ENCODE peak calls at places on chromosomes 11 and 22, in ten cellular contexts. B is BE2C; L is neuronal stem cell; M is stromal cell of bone marrow; D is non-pigmented ciliary epithelial cell; E is activated CD4-positive, alpha-beta T cell treated with anti-CD3 and anti-CD28 coated beads, Interleukin-2, amount 50 U/mL, for 1 hour; X is neural crest cell; A is EH; J is AG20443; Z is bronchial epithelial cell. W is an unnamed sample.

GRCh38 chr11:110785398-110785797 is 73.2 kb upstream of the ARHGAP20 start:
- DNase-seq in B (no peak), L (no peak), M (no peak), D (no peak), E (no peak), X (no peak), A (no peak), J (no peak), Z (no peak), W (no peak)

GRCh38 chr11:12223771-12224536 is 113.6 kb downstream of the MICAL2 start:
- DNase-seq in B (no peak), L (no peak), M (no peak), D (no peak), E (no peak), X (no peak), A (no peak), J (no peak), Z (peak), W (peak)

GRCh38 chr22:36470162-36470993 is 11.1 kb downstream of the TXN2 start:
- DNase-seq in B (peak), L (peak), M (peak), D (no peak), E (peak), X (peak), A (peak), J (peak), Z (peak), W (peak)

GRCh38 chr11:84563356-84563755 is 1063.8 kb downstream of the DLG2 start:
- DNase-seq in B (no peak), L (no peak), M (no peak), D (no peak), E (no peak), X (no peak), A (no peak), J (no peak), Z (no peak), W (no peak)

GRCh38 chr22:50530280-50530856 is 556 bp upstream of the TYMP start:
- DNase-seq in B (no peak), L (no peak), M (peak), D (no peak), E (no peak), X (no peak), A (peak), J (peak), Z (peak), W (no peak)

GRCh38 chr11:3165152-3165705 is at the start of gene OSBPL5:
- DNase-seq in B (peak), L (no peak), M (peak), D (no peak), E (peak), X (peak), A (peak), J (peak), Z (peak), W (peak)

GRCh38 chr22:44963055-44963454 is 46.8 kb downstream of the PHF21B start:
- DNase-seq in B (no peak), L (no peak), M (no peak), D (no peak), E (no peak), X (no peak), A (no peak), J (no peak), Z (no peak), W (no peak)

GRCh38 chr11:66126808-66127555 is 56.9 kb downstream of the PACS1 start:
- DNase-seq in B (peak), L (no peak), M (peak), D (peak), E (peak), X (no peak), A (peak), J (peak), Z (peak), W (no peak)

GRCh38 chr11:96001037-96001436 is 77.1 kb upstream of the MTMR2 start:
- DNase-seq in B (no peak), L (no peak), M (peak), D (no peak), E (no peak), X (no peak), A (peak), J (peak), Z (no peak), W (no peak)

GRCh38 chr11:17547051-17547577 is at the start of gene OTOG:
- DNase-seq in B (peak), L (peak), M (no peak), D (no peak), E (no peak), X (no peak), A (peak), J (no peak), Z (peak), W (no peak)

GRCh38 chr11:27619039-27619438 is 81.2 kb downstream of the BDNF start:
- DNase-seq in B (no peak), L (no peak), M (no peak), D (no peak), E (no peak), X (no peak), A (peak), J (no peak), Z (no peak), W (no peak)

GRCh38 chr11:1008781-1009180 is 27.7 kb downstream of the MUC6 start:
- DNase-seq in B (no peak), L (no peak), M (no peak), D (no peak), E (no peak), X (no peak), A (no peak), J (no peak), Z (no peak), W (no peak)

GRCh38 chr11:2927493-2927800 is 1.8 kb downstream of the PHLDA2 start:
- DNase-seq in B (no peak), L (no peak), M (no peak), D (no peak), E (no peak), X (no peak), A (no peak), J (no peak), Z (no peak), W (no peak)

GRCh38 chr22:35312198-35313059 is 12.7 kb downstream of the TOM1 start:
- DNase-seq in B (no peak), L (no peak), M (no peak), D (no peak), E (no peak), X (no peak), A (peak), J (peak), Z (peak), W (no peak)

GRCh38 chr11:129286813-129287212 is 88.8 kb upstream of the BARX2 start:
- DNase-seq in B (no peak), L (no peak), M (no peak), D (no peak), E (no peak), X (no peak), A (no peak), J (no peak), Z (no peak), W (no peak)

GRCh38 chr11:66353762-66354161 is 6.3 kb upstream of the B4GAT1 start:
- DNase-seq in B (no peak), L (no peak), M (no peak), D (no peak), E (no peak), X (no peak), A (no peak), J (no peak), Z (no peak), W (no peak)

GRCh38 chr11:15523576-15523975 is 408.9 kb downstream of the INSC start:
- DNase-seq in B (no peak), L (no peak), M (no peak), D (no peak), E (no peak), X (no peak), A (no peak), J (no peak), Z (no peak), W (no peak)

GRCh38 chr11:32137263-32137662 is 46.4 kb downstream of the RCN1 start:
- DNase-seq in B (no peak), L (no peak), M (peak), D (peak), E (no peak), X (no peak), A (peak), J (peak), Z (peak), W (no peak)

GRCh38 chr11:115215694-115216615 is 288.3 kb downstream of the CADM1 start:
- DNase-seq in B (no peak), L (no peak), M (no peak), D (no peak), E (no peak), X (no peak), A (no peak), J (no peak), Z (peak), W (peak)

GRCh38 chr11:90133560-90134145 is 810 bp upstream of the NAALAD2 start:
- DNase-seq in B (no peak), L (no peak), M (no peak), D (no peak), E (no peak), X (no peak), A (no peak), J (no peak), Z (no peak), W (no peak)

GRCh38 chr22:38110863-38111852 is 674 bp upstream of the BAIAP2L2 start:
- DNase-seq in B (no peak), L (no peak), M (no peak), D (no peak), E (no peak), X (no peak), A (no peak), J (peak), Z (no peak), W (no peak)

GRCh38 chr22:36635483-36635882 is 68.1 kb downstream of the CACNG2 start:
- DNase-seq in B (no peak), L (no peak), M (no peak), D (no peak), E (no peak), X (no peak), A (no peak), J (no peak), Z (no peak), W (no peak)

GRCh38 chr11:94767292-94767690 is 865 bp upstream of the AMOTL1 start:
- DNase-seq in B (no peak), L (no peak), M (no peak), D (no peak), E (no peak), X (no peak), A (no peak), J (no peak), Z (no peak), W (no peak)

GRCh38 chr22:29780781-29781676 is 13.9 kb downstream of the UQCR10 start:
- DNase-seq in B (no peak), L (no peak), M (peak), D (peak), E (no peak), X (no peak), A (peak), J (peak), Z (peak), W (no peak)

GRCh38 chr11:71491531-71492329 is 35.3 kb upstream of the KRTAP5-7 start:
- DNase-seq in B (no peak), L (no peak), M (no peak), D (no peak), E (no peak), X (no peak), A (no peak), J (no peak), Z (no peak), W (no peak)

GRCh38 chr22:50608996-50609395 is 8.4 kb downstream of the MAPK8IP2 start:
- DNase-seq in B (no peak), L (no peak), M (no peak), D (no peak), E (no peak), X (no peak), A (no peak), J (no peak), Z (no peak), W (no peak)

GRCh38 chr22:32226236-32227119 is 21.6 kb upstream of the RFPL2 start:
- DNase-seq in B (no peak), L (peak), M (no peak), D (no peak), E (no peak), X (no peak), A (no peak), J (no peak), Z (no peak), W (no peak)

GRCh38 chr22:26893034-26893710 is 235.8 kb downstream of the MIAT start:
- DNase-seq in B (no peak), L (no peak), M (no peak), D (no peak), E (no peak), X (no peak), A (no peak), J (peak), Z (peak), W (no peak)

GRCh38 chr22:39954584-39955055 is 5.6 kb upstream of the TMA7B start:
- DNase-seq in B (no peak), L (no peak), M (peak), D (peak), E (no peak), X (no peak), A (peak), J (no peak), Z (no peak), W (no peak)

GRCh38 chr11:28043930-28044709 is 63.8 kb downstream of the KIF18A start:
- DNase-seq in B (no peak), L (no peak), M (no peak), D (no peak), E (no peak), X (no peak), A (peak), J (no peak), Z (no peak), W (no peak)

GRCh38 chr11:45097721-45098493 is 48.5 kb upstream of the PRDM11 start:
- DNase-seq in B (no peak), L (peak), M (no peak), D (no peak), E (peak), X (peak), A (peak), J (peak), Z (peak), W (peak)

GRCh38 chr11:79971255-79971654 is 530.4 kb upstream of the TENM4 start:
- DNase-seq in B (no peak), L (no peak), M (no peak), D (no peak), E (no peak), X (no peak), A (no peak), J (no peak), Z (no peak), W (no peak)

GRCh38 chr11:36362902-36363301 is 66.8 kb downstream of the PRR5L start:
- DNase-seq in B (no peak), L (no peak), M (no peak), D (no peak), E (no peak), X (no peak), A (peak), J (peak), Z (no peak), W (no peak)

GRCh38 chr11:46055371-46055770 is 65.9 kb downstream of the PHF21A start:
- DNase-seq in B (no peak), L (peak), M (peak), D (peak), E (no peak), X (no peak), A (peak), J (peak), Z (no peak), W (no peak)

GRCh38 chr11:19674420-19674819 is 38.2 kb upstream of the NAV2 start:
- DNase-seq in B (no peak), L (no peak), M (no peak), D (no peak), E (no peak), X (no peak), A (no peak), J (no peak), Z (peak), W (no peak)

GRCh38 chr11:125923012-125923579 is 18.8 kb downstream of the DDX25 start:
- DNase-seq in B (peak), L (peak), M (peak), D (peak), E (peak), X (peak), A (peak), J (peak), Z (peak), W (peak)

GRCh38 chr11:62494246-62494645 is 52.4 kb downstream of the AHNAK start:
- DNase-seq in B (no peak), L (no peak), M (no peak), D (no peak), E (no peak), X (no peak), A (no peak), J (no peak), Z (no peak), W (no peak)

GRCh38 chr11:68439355-68440065 is 21.0 kb upstream of the PPP6R3 start:
- DNase-seq in B (no peak), L (no peak), M (no peak), D (no peak), E (no peak), X (no peak), A (no peak), J (peak), Z (no peak), W (no peak)

GRCh38 chr11:119101367-119101758 is 290 bp downstream of the DPAGT1 start:
- DNase-seq in B (no peak), L (no peak), M (no peak), D (no peak), E (no peak), X (no peak), A (no peak), J (no peak), Z (no peak), W (no peak)

GRCh38 chr11:30876656-30877371 is 290.7 kb upstream of the MPPED2 start:
- DNase-seq in B (no peak), L (no peak), M (peak), D (no peak), E (no peak), X (no peak), A (no peak), J (peak), Z (peak), W (no peak)

W was measured in WERI-Rb-1.